ENCODE peak calls at places on chromosomes 5 and 9, in six cellular contexts. One of them, this sample, is unnamed.

GRCh38 chr5:39519566-39520231 is 94.9 kb upstream of the DAB2 start:
- DNase-seq in iPS-NIHi11: no peak
- DNase-seq in NCI-H748 treated with DMSO at 0.1 percent for 48 hours: no peak
- DNase-seq in stimulated activated CD4-positive, alpha-beta T cell treated with anti-CD3 and anti-CD28 coated beads, TNF-alpha, amount 100 ng/mL, for 48 hours: no peak
- DNase-seq in hepatocyte: no peak
- DNase-seq in uterus: no peak
- DNase-seq in this sample: no peak

GRCh38 chr5:127894461-127894860 is 189.1 kb upstream of the SLC12A2 start:
- DNase-seq in iPS-NIHi11: no peak
- DNase-seq in uterus: no peak
- DNase-seq in hepatocyte: no peak
- DNase-seq in NCI-H748 treated with DMSO at 0.1 percent for 48 hours: no peak
- DNase-seq in stimulated activated CD4-positive, alpha-beta T cell treated with anti-CD3 and anti-CD28 coated beads, TNF-alpha, amount 100 ng/mL, for 48 hours: no peak
- DNase-seq in this sample: no peak

GRCh38 chr5:168424506-168425298 is 61.6 kb upstream of the RARS1 start:
- DNase-seq in stimulated activated CD4-positive, alpha-beta T cell treated with anti-CD3 and anti-CD28 coated beads, TNF-alpha, amount 100 ng/mL, for 48 hours: no peak
- DNase-seq in hepatocyte: no peak
- DNase-seq in iPS-NIHi11: no peak
- DNase-seq in NCI-H748 treated with DMSO at 0.1 percent for 48 hours: no peak
- DNase-seq in uterus: no peak
- DNase-seq in this sample: no peak

GRCh38 chr5:153896701-153897100 is 142.0 kb downstream of the FAM114A2 start:
- DNase-seq in uterus: no peak
- DNase-seq in iPS-NIHi11: no peak
- DNase-seq in NCI-H748 treated with DMSO at 0.1 percent for 48 hours: no peak
- DNase-seq in hepatocyte: no peak
- DNase-seq in stimulated activated CD4-positive, alpha-beta T cell treated with anti-CD3 and anti-CD28 coated beads, TNF-alpha, amount 100 ng/mL, for 48 hours: no peak
- DNase-seq in this sample: no peak

GRCh38 chr9:129509508-129509907 is 111.4 kb downstream of the C9orf50 start:
- DNase-seq in hepatocyte: no peak
- DNase-seq in stimulated activated CD4-positive, alpha-beta T cell treated with anti-CD3 and anti-CD28 coated beads, TNF-alpha, amount 100 ng/mL, for 48 hours: no peak
- DNase-seq in NCI-H748 treated with DMSO at 0.1 percent for 48 hours: no peak
- DNase-seq in uterus: no peak
- DNase-seq in iPS-NIHi11: no peak
- DNase-seq in this sample: no peak

GRCh38 chr9:135214054-135214640 is 126.7 kb downstream of the OLFM1 start:
- DNase-seq in uterus: no peak
- DNase-seq in iPS-NIHi11: no peak
- DNase-seq in NCI-H748 treated with DMSO at 0.1 percent for 48 hours: no peak
- DNase-seq in hepatocyte: no peak
- DNase-seq in stimulated activated CD4-positive, alpha-beta T cell treated with anti-CD3 and anti-CD28 coated beads, TNF-alpha, amount 100 ng/mL, for 48 hours: no peak
- DNase-seq in this sample: peak

GRCh38 chr5:168714046-168714445 is 134.9 kb upstream of the PANK3 start:
- DNase-seq in uterus: no peak
- DNase-seq in NCI-H748 treated with DMSO at 0.1 percent for 48 hours: no peak
- DNase-seq in stimulated activated CD4-positive, alpha-beta T cell treated with anti-CD3 and anti-CD28 coated beads, TNF-alpha, amount 100 ng/mL, for 48 hours: no peak
- DNase-seq in hepatocyte: no peak
- DNase-seq in iPS-NIHi11: no peak
- DNase-seq in this sample: no peak

GRCh38 chr9:1941989-1942388 is 73.2 kb upstream of the SMARCA2 start:
- DNase-seq in stimulated activated CD4-positive, alpha-beta T cell treated with anti-CD3 and anti-CD28 coated beads, TNF-alpha, amount 100 ng/mL, for 48 hours: no peak
- DNase-seq in uterus: no peak
- DNase-seq in iPS-NIHi11: no peak
- DNase-seq in hepatocyte: no peak
- DNase-seq in NCI-H748 treated with DMSO at 0.1 percent for 48 hours: no peak
- DNase-seq in this sample: no peak

GRCh38 chr9:17600962-17601593 is 22.2 kb downstream of the SH3GL2 start:
- DNase-seq in NCI-H748 treated with DMSO at 0.1 percent for 48 hours: no peak
- DNase-seq in stimulated activated CD4-positive, alpha-beta T cell treated with anti-CD3 and anti-CD28 coated beads, TNF-alpha, amount 100 ng/mL, for 48 hours: no peak
- DNase-seq in iPS-NIHi11: no peak
- DNase-seq in hepatocyte: peak
- DNase-seq in uterus: no peak
- DNase-seq in this sample: no peak

GRCh38 chr5:36462295-36463021 is 143.9 kb upstream of the SLC1A3 start:
- DNase-seq in iPS-NIHi11: no peak
- DNase-seq in hepatocyte: no peak
- DNase-seq in uterus: no peak
- DNase-seq in NCI-H748 treated with DMSO at 0.1 percent for 48 hours: no peak
- DNase-seq in stimulated activated CD4-positive, alpha-beta T cell treated with anti-CD3 and anti-CD28 coated beads, TNF-alpha, amount 100 ng/mL, for 48 hours: no peak
- DNase-seq in this sample: no peak

GRCh38 chr5:13591621-13592020 is 352.9 kb downstream of the DNAH5 start:
- DNase-seq in iPS-NIHi11: no peak
- DNase-seq in NCI-H748 treated with DMSO at 0.1 percent for 48 hours: no peak
- DNase-seq in uterus: no peak
- DNase-seq in stimulated activated CD4-positive, alpha-beta T cell treated with anti-CD3 and anti-CD28 coated beads, TNF-alpha, amount 100 ng/mL, for 48 hours: no peak
- DNase-seq in hepatocyte: no peak
- DNase-seq in this sample: no peak

GRCh38 chr5:97644206-97644605 is 461.2 kb upstream of the RIOK2 start:
- DNase-seq in stimulated activated CD4-positive, alpha-beta T cell treated with anti-CD3 and anti-CD28 coated beads, TNF-alpha, amount 100 ng/mL, for 48 hours: no peak
- DNase-seq in iPS-NIHi11: no peak
- DNase-seq in hepatocyte: no peak
- DNase-seq in NCI-H748 treated with DMSO at 0.1 percent for 48 hours: no peak
- DNase-seq in uterus: no peak
- DNase-seq in this sample: no peak